ENCODE peak calls at places on chromosomes 16 and 17, in four cellular contexts. Q is A673, H is pancreas, D is upper lobe of left lung. J is an unnamed sample.

GRCh38 chr17:71057448-71057847 is 888.1 kb downstream of the KCNJ2 start:
- DNase-seq in Q (no peak), H (no peak), D (no peak), J (no peak)

GRCh38 chr17:56679148-56679766 is 85.8 kb downstream of the NOG start:
- DNase-seq in Q (peak), D (no peak), H (no peak), J (no peak)

GRCh38 chr17:41655611-41656111 is 31.3 kb upstream of the KRT17 start:
- DNase-seq in H (peak), Q (no peak), D (peak), J (no peak)

GRCh38 chr17:45131616-45132301 is 556 bp downstream of the PLCD3 start:
- DNase-seq in Q (peak), H (peak), D (no peak), J (no peak)

GRCh38 chr16:48247311-48247710 is at the start of gene ABCC11:
- DNase-seq in Q (no peak), H (no peak), D (peak), J (no peak)

GRCh38 chr16:12959072-12959471 is 57.7 kb downstream of the SHISA9 start:
- DNase-seq in H (no peak), D (no peak), Q (no peak), J (no peak)

GRCh38 chr16:46648656-46649055 is 27.5 kb upstream of the SHCBP1 start:
- DNase-seq in Q (no peak), D (no peak), H (no peak), J (no peak)

GRCh38 chr17:31832748-31833147 is 26.3 kb downstream of the COPRS start:
- DNase-seq in Q (no peak), D (no peak), H (no peak), J (no peak)

GRCh38 chr16:25297151-25297787 is 39.6 kb upstream of the ZKSCAN2 start:
- DNase-seq in Q (peak), H (no peak), D (no peak), J (no peak)

GRCh38 chr16:19936431-19936830 is 51.8 kb upstream of the GPRC5B start:
- DNase-seq in H (no peak), Q (no peak), D (no peak), J (no peak)

GRCh38 chr17:41492771-41493170 is 3.1 kb upstream of the KRT36 start:
- DNase-seq in H (peak), D (no peak), Q (no peak), J (no peak)

GRCh38 chr16:49542391-49542891 is 168.8 kb downstream of the C16orf78 start:
- DNase-seq in Q (no peak), D (no peak), H (no peak), J (no peak)

GRCh38 chr16:70692130-70692470 is 6.2 kb upstream of the MTSS2 start:
- DNase-seq in D (no peak), H (no peak), Q (no peak), J (no peak)

GRCh38 chr16:22359679-22360078 is 14.7 kb downstream of the CDR2 start:
- DNase-seq in D (no peak), Q (no peak), H (no peak), J (no peak)

GRCh38 chr17:66353937-66354401 is 51.6 kb downstream of the PRKCA start:
- DNase-seq in Q (no peak), D (no peak), H (no peak), J (no peak)

GRCh38 chr16:67215690-67216089 is 11.2 kb upstream of the TMEM208 start:
- DNase-seq in Q (no peak), D (no peak), H (no peak), J (no peak)

GRCh38 chr16:85750021-85750826 is 672 bp downstream of the C16orf74 start:
- DNase-seq in Q (peak), H (no peak), D (no peak), J (peak)
- H3K4me3 ChIP-seq in Q (peak), H (peak), D (peak), J (peak)

GRCh38 chr17:59558953-59559352 is 6.5 kb upstream of the DHX40 start:
- DNase-seq in Q (no peak), H (no peak), D (no peak), J (no peak)
- TF ChIP-seq CTCF in Q (peak), H (no peak), D (no peak), J (no peak)

GRCh38 chr16:78953526-78953925 is 647.0 kb downstream of the MAF start:
- DNase-seq in H (no peak), Q (no peak), D (no peak), J (no peak)

GRCh38 chr16:78950768-78951167 is 649.8 kb downstream of the MAF start:
- DNase-seq in H (no peak), Q (no peak), D (no peak), J (no peak)

GRCh38 chr16:78957328-78958100 is 643.0 kb downstream of the MAF start:
- DNase-seq in Q (no peak), H (no peak), D (no peak), J (no peak)

GRCh38 chr16:78952630-78953029 is 647.9 kb downstream of the MAF start:
- DNase-seq in H (no peak), D (no peak), Q (no peak), J (no peak)

GRCh38 chr16:78955206-78955605 is 645.3 kb downstream of the MAF start:
- DNase-seq in D (no peak), H (no peak), Q (no peak), J (no peak)
- H3K4me3 ChIP-seq in D (no peak), H (no peak), Q (no peak), J (no peak)

GRCh38 chr16:84175351-84176081 is 11.3 kb downstream of the TAF1C start:
- DNase-seq in Q (peak), H (no peak), D (peak), J (peak)
- TF ChIP-seq CTCF in Q (peak), H (peak), D (peak), J (peak)

GRCh38 chr17:19249681-19250080 is 12.5 kb downstream of the EPN2 start:
- DNase-seq in Q (no peak), D (no peak), H (no peak), J (no peak)
- H3K4me3 ChIP-seq in Q (no peak), D (no peak), H (no peak), J (no peak)

DNA sequence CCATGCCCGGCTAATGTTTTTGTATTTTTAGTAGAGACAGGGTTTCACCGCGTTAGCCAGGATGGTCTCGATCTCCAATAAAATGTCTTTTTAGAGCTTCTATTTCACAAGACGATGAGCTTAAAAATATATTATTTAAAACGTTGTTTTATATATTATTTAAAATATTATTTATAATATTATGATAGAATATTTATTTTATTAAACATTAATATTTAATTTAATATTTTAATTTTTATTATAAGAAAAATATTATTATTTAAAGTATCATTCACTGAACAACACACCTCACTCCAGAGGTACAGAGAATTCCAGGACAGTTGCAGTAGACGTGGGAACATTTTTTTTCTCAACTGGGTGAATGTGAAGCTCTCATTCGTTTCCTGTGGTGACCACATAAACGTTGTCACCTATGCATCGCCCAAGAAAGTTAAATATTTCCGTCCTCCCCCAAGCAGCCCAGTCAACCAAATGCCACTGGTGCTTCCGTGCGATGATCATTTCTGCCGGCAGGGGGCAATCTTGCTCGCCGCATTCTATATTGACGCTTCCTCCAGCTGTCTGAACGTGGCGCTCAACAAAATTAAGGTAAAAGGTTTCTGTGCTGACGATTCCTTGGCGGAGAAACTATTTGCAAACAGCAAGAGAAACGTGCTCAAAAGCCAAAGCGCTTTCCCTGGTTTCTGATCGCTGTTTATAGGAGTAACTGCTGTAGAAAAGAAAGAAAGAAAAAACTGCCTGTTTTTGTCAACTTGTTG is 41.7 kb upstream of the PRSS54 start:
- DNase-seq in Q (peak), D (peak), H (peak), J (peak)
- TF ChIP-seq CTCF in Q (peak), D (peak), H (peak), J (peak)

GRCh38 chr16:967077-967541 is 3.7 kb downstream of the LMF1 start:
- DNase-seq in Q (no peak), H (no peak), D (no peak), J (no peak)
- H3K4me3 ChIP-seq in Q (no peak), H (no peak), D (no peak), J (no peak)

GRCh38 chr17:80955673-80956306 is 35.9 kb upstream of the CHMP6 start:
- DNase-seq in Q (no peak), H (no peak), D (no peak), J (no peak)
- TF ChIP-seq CTCF in Q (peak), H (no peak), D (no peak), J (no peak)

J was measured in CD8-positive, alpha-beta T cell.